ENCODE peak calls at places on chromosomes 5 and 9, in seven cellular contexts. K is NCI-H2029 treated with DMSO at 0.1 percent for 48 hours; W is SK-MEL-5; N is mammary epithelial cell; C is HuH-7; J is NCI-H774; Z is activated naive CD4-positive, alpha-beta T cell treated with anti-CD3 and anti-CD28 coated beads for 36 hours. R is an unnamed sample.

GRCh38 chr5:151405334-151405872 is 42.0 kb upstream of the SLC36A1 start:
- DNase-seq in K (no peak), C (no peak), Z (no peak), N (no peak), J (no peak), W (no peak), R (no peak)

GRCh38 chr5:159893020-159893695 is 23.1 kb upstream of the ADRA1B start:
- DNase-seq in C (no peak), W (no peak), Z (no peak), N (no peak), K (no peak), J (no peak), R (no peak)

GRCh38 chr5:115657883-115658233 is 32.0 kb upstream of the TMED7 start:
- DNase-seq in N (peak), J (no peak), W (no peak), Z (no peak), C (no peak), K (no peak), R (no peak)

GRCh38 chr9:88922091-88922490 is 69.2 kb upstream of the S1PR3 start:
- DNase-seq in Z (peak), C (no peak), N (no peak), J (no peak), K (no peak), W (no peak), R (peak)

GRCh38 chr5:122200456-122200855 is 71.1 kb downstream of the ZNF474 start:
- DNase-seq in N (no peak), C (no peak), W (no peak), Z (no peak), J (no peak), K (no peak), R (no peak)

GRCh38 chr9:129478461-129478860 is 142.4 kb downstream of the C9orf50 start:
- DNase-seq in N (no peak), J (no peak), C (no peak), W (no peak), Z (no peak), K (no peak), R (no peak)

GRCh38 chr5:1755321-1755949 is 44.2 kb downstream of the MRPL36 start:
- DNase-seq in N (no peak), K (no peak), W (no peak), J (no peak), C (no peak), Z (no peak), R (no peak)

GRCh38 chr9:129968690-129969485 is 74.1 kb downstream of the FNBP1 start:
- DNase-seq in N (peak), J (no peak), C (peak), K (no peak), W (no peak), Z (no peak), R (no peak)

GRCh38 chr5:176548967-176549444 is at the start of gene CDHR2:
- DNase-seq in W (no peak), K (no peak), N (no peak), Z (no peak), C (peak), J (no peak), R (no peak)

GRCh38 chr5:59540366-59540765 is 353.2 kb downstream of the PDE4D start:
- DNase-seq in N (no peak), K (peak), J (peak), W (no peak), Z (no peak), C (no peak), R (no peak)

GRCh38 chr5:133926960-133927615 is 41.3 kb downstream of the C5orf15 start:
- DNase-seq in J (no peak), K (no peak), N (no peak), W (no peak), C (peak), Z (no peak), R (no peak)

GRCh38 chr5:178428341-178429155 is 161.6 kb downstream of the COL23A1 start:
- DNase-seq in N (no peak), K (no peak), J (no peak), W (no peak), Z (no peak), C (no peak), R (no peak)

GRCh38 chr5:116900793-116901192 is 326.2 kb upstream of the SEMA6A start:
- DNase-seq in C (no peak), K (no peak), W (no peak), Z (no peak), N (no peak), J (no peak), R (no peak)

GRCh38 chr5:108109059-108109458 is 272.8 kb downstream of the FBXL17 start:
- DNase-seq in Z (no peak), C (no peak), K (no peak), W (no peak), N (no peak), J (no peak), R (no peak)

GRCh38 chr5:170451764-170452365 is 52.0 kb upstream of the KCNIP1 start:
- DNase-seq in K (no peak), W (no peak), C (no peak), N (peak), Z (no peak), J (no peak), R (no peak)

GRCh38 chr5:115992848-115993350 is 30.6 kb downstream of the LVRN start:
- DNase-seq in N (no peak), Z (no peak), J (no peak), K (no peak), C (no peak), W (no peak), R (no peak)

GRCh38 chr5:68449380-68449779 is 233.8 kb downstream of the PIK3R1 start:
- DNase-seq in C (no peak), Z (no peak), W (no peak), N (no peak), K (no peak), J (no peak), R (no peak)

GRCh38 chr9:130869250-130869649 is 27.4 kb downstream of the QRFP start:
- DNase-seq in J (no peak), C (no peak), N (no peak), K (peak), W (no peak), Z (no peak), R (no peak)

R was measured in stimulated activated naive B cell treated with anti-CD40 and anti-IgM and Interleukin-4, amounts not matched to agents 10 μg/mL and 1 μg/mL and 100 μg/mL, for 72 hours.